ENCODE peak calls at places on chromosomes 2 and 18, in ten cellular contexts. K is right cardiac atrium, U is sigmoid colon, W is substantia nigra, N is BJ, Y is A172, O is RKO, C is NCI-H2171 treated with DMSO at 0.1 percent for 48 hours, F is putamen, S is iris pigment epithelial cell. I is an unnamed sample.
A peak's percentile ranks its signal among the peaks of the same experiment; 100 is the strongest.

GRCh38 chr18:79454034-79454735 is 58.5 kb downstream of the NFATC1 start:
- DNase-seq in F (no peak), U (no peak), N (no peak), W (no peak), O (no peak), S (no peak), C (no peak), Y (peak; percentile 46), K (peak; percentile 81), I (no peak)

GRCh38 chr18:68837665-68838390 is 39.9 kb downstream of the CCDC102B start:
- DNase-seq in U (no peak), Y (no peak), F (no peak), C (no peak), K (no peak), W (no peak), S (peak; percentile 77), N (peak; percentile 91), O (no peak), I (no peak)

GRCh38 chr2:127740665-127741287 is 39.5 kb downstream of the SFT2D3 start:
- DNase-seq in C (no peak), N (no peak), K (no peak), W (no peak), Y (no peak), S (no peak), O (no peak), F (no peak), U (no peak), I (no peak)

GRCh38 chr2:99481941-99482340 is 7.9 kb downstream of the REV1 start:
- DNase-seq in F (no peak), Y (no peak), O (no peak), S (no peak), K (no peak), U (no peak), W (no peak), N (no peak), C (no peak), I (no peak)

GRCh38 chr18:59564516-59564915 is 132.7 kb downstream of the CCBE1 start:
- DNase-seq in F (no peak), K (no peak), C (no peak), S (no peak), U (no peak), N (no peak), Y (no peak), O (no peak), W (no peak), I (no peak)

GRCh38 chr2:20479835-20480234 is 33.0 kb downstream of the RHOB start:
- DNase-seq in F (no peak), N (no peak), U (peak; percentile 40), W (no peak), Y (no peak), K (no peak), O (no peak), C (no peak), S (no peak), I (no peak)

GRCh38 chr2:10345126-10345525 is 42.4 kb downstream of the HPCAL1 start:
- DNase-seq in S (no peak), N (no peak), W (no peak), O (no peak), C (no peak), U (no peak), K (no peak), Y (no peak), F (no peak), I (no peak)

GRCh38 chr2:128644156-128644555 is 325.5 kb upstream of the HS6ST1 start:
- DNase-seq in N (no peak), W (no peak), K (no peak), C (no peak), F (no peak), O (no peak), Y (no peak), S (no peak), U (peak; percentile 45), I (no peak)

GRCh38 chr2:202378001-202378400 is 1.9 kb downstream of the BMPR2 start:
- DNase-seq in C (no peak), N (no peak), W (no peak), U (no peak), K (no peak), F (no peak), S (peak; percentile 3), O (peak; percentile 45), Y (peak; percentile 16), I (peak; percentile 54)

GRCh38 chr2:118059919-118060478 is 28.3 kb upstream of the INSIG2 start:
- DNase-seq in U (no peak), K (no peak), C (no peak), Y (peak; percentile 75), F (no peak), N (peak; percentile 87), O (no peak), W (no peak), S (peak; percentile 98), I (no peak)

GRCh38 chr18:2108581-2108980 is 462.7 kb downstream of the METTL4 start:
- DNase-seq in F (no peak), U (no peak), O (no peak), Y (peak; percentile 81), N (peak; percentile 30), C (no peak), W (no peak), K (no peak), S (peak; percentile 14), I (no peak)

GRCh38 chr2:10343658-10344057 is 41.0 kb downstream of the HPCAL1 start:
- DNase-seq in S (no peak), W (no peak), O (no peak), F (no peak), N (no peak), C (peak; percentile 95), Y (no peak), K (no peak), U (no peak), I (no peak)

GRCh38 chr2:55115795-55116597 is 65.7 kb upstream of the RTN4 start:
- DNase-seq in N (no peak), K (no peak), W (no peak), F (no peak), S (peak; percentile 60), O (peak; percentile 79), U (no peak), C (no peak), Y (peak; percentile 80), I (no peak)

GRCh38 chr2:96760986-96761832 is 507 bp downstream of the CNNM4 start:
- DNase-seq in N (no peak), K (peak; percentile 58), W (no peak), Y (no peak), U (peak; percentile 80), S (no peak), O (peak; percentile 27), C (no peak), F (no peak), I (no peak)

GRCh38 chr18:36849288-36850011 is 20.5 kb downstream of the KIAA1328 start:
- DNase-seq in C (no peak), K (no peak), U (no peak), Y (peak; percentile 22), O (no peak), S (peak; percentile 92), W (no peak), N (peak; percentile 11), F (no peak), I (no peak)

GRCh38 chr2:96502891-96503636 is 2.1 kb downstream of the NEURL3 start:
- DNase-seq in F (no peak), U (no peak), N (no peak), Y (no peak), K (no peak), S (no peak), W (no peak), O (no peak), C (no peak), I (no peak)

GRCh38 chr2:9029721-9030120 is 26.2 kb upstream of the MBOAT2 start:
- DNase-seq in Y (no peak), K (no peak), N (no peak), O (no peak), C (peak; percentile 15), F (no peak), U (no peak), W (no peak), S (no peak), I (no peak)

GRCh38 chr2:224173882-224174415 is 134.9 kb upstream of the SERPINE2 start:
- DNase-seq in W (no peak), C (no peak), O (no peak), F (no peak), U (no peak), K (no peak), S (no peak), N (no peak), Y (no peak), I (no peak)

GRCh38 chr2:241135737-241136136 is 13.5 kb downstream of the PASK start:
- DNase-seq in S (no peak), O (no peak), K (peak; percentile 4), U (peak; percentile 48), C (no peak), F (no peak), Y (no peak), N (no peak), W (no peak), I (peak; percentile 12)

GRCh38 chr2:210199854-210200253 is 25.4 kb downstream of the ACADL start:
- DNase-seq in W (no peak), U (no peak), O (no peak), C (no peak), N (no peak), F (no peak), S (no peak), K (no peak), Y (no peak), I (no peak)

GRCh38 chr18:13187498-13187897 is 31.1 kb upstream of the LDLRAD4 start:
- DNase-seq in K (no peak), O (no peak), U (no peak), Y (no peak), C (no peak), W (no peak), S (no peak), N (no peak), F (no peak), I (no peak)

GRCh38 chr2:86020984-86021383 is 84.7 kb downstream of the POLR1A start:
- DNase-seq in N (no peak), F (peak; percentile 85), W (peak; percentile 76), K (peak; percentile 74), U (peak; percentile 78), S (peak; percentile 71), C (no peak), O (no peak), Y (no peak), I (peak; percentile 79)

GRCh38 chr2:120307482-120307881 is 38.5 kb upstream of the INHBB start:
- DNase-seq in S (no peak), Y (no peak), N (no peak), K (no peak), O (no peak), W (no peak), C (peak; percentile 84), U (no peak), F (no peak), I (no peak)

GRCh38 chr18:74242451-74243096 is 49.2 kb downstream of the CYB5A start:
- DNase-seq in K (peak; percentile 30), O (no peak), C (no peak), U (no peak), S (no peak), W (no peak), F (no peak), Y (no peak), N (no peak), I (peak; percentile 14)

GRCh38 chr2:47535991-47536390 is 133.0 kb downstream of the MSH2 start:
- DNase-seq in K (no peak), N (no peak), Y (peak; percentile 67), O (no peak), W (no peak), U (no peak), F (no peak), S (peak; percentile 77), C (no peak), I (no peak)

GRCh38 chr2:214543386-214543955 is 132.6 kb downstream of the VWC2L start:
- DNase-seq in W (no peak), N (no peak), S (peak; percentile 67), C (peak; percentile 80), O (no peak), K (no peak), U (no peak), F (no peak), Y (peak; percentile 25), I (no peak)

GRCh38 chr2:46825958-46826897 is 89.4 kb downstream of the MCFD2 start:
- DNase-seq in U (no peak), O (no peak), W (no peak), S (peak; percentile 10), K (peak; percentile 32), C (no peak), F (no peak), Y (no peak), N (peak; percentile 56), I (no peak)

GRCh38 chr2:102391530-102391929 is 31.4 kb upstream of the IL18RAP start:
- DNase-seq in N (no peak), Y (no peak), K (no peak), C (no peak), W (no peak), S (no peak), F (no peak), U (no peak), O (no peak), I (no peak)

I was measured in midbrain.